ENCODE peak calls at places on chromosomes 1 and 21, in seven cellular contexts. S is transverse colon, Z is stomach, G is SK-N-MC, Q is prostate gland, J is HCT116, O is GM23338. W is an unnamed sample. For H3K36me3, the result is how much of the 10 kb centered on the place peaks cover.

GRCh38 chr21:31470896-31471694 is 127.0 kb upstream of the TIAM1 start:
- DNase-seq in S (no peak), Z (no peak), G (no peak), Q (no peak), J (no peak), O (peak), W (no peak)

GRCh38 chr1:22139066-22139594 is 3.8 kb downstream of the WNT4 start:
- DNase-seq in S (no peak), Z (no peak), G (no peak), Q (no peak), J (no peak), O (no peak), W (no peak)

GRCh38 chr1:156608036-156608674 is 6.9 kb upstream of the GPATCH4 start:
- DNase-seq in S (peak), Z (peak), G (no peak), Q (peak), J (peak), O (peak), W (peak)

GRCh38 chr1:93679546-93679945 is 2.1 kb downstream of the BCAR3 start:
- DNase-seq in S (no peak), Z (no peak), G (no peak), Q (no peak), J (no peak), O (no peak), W (no peak)

GRCh38 chr1:64474639-64475038 is 4.7 kb downstream of the CACHD1 start:
- DNase-seq in S (peak), Z (peak), G (no peak), Q (peak), J (no peak), O (no peak), W (peak)

GRCh38 chr1:115725600-115725999 is 42.9 kb downstream of the CASQ2 start:
- DNase-seq in S (no peak), Z (peak), G (no peak), Q (no peak), J (no peak), O (no peak), W (no peak)

GRCh38 chr1:204920967-204921366 is 50.3 kb downstream of the NFASC start:
- DNase-seq in S (peak), Z (no peak), G (no peak), Q (no peak), J (no peak), O (no peak), W (peak)

GRCh38 chr21:43913928-43914327 is 48.9 kb downstream of the AGPAT3 start:
- DNase-seq in S (no peak), Z (no peak), G (peak), Q (no peak), J (no peak), O (no peak), W (peak)

GRCh38 chr1:161379071-161379470 is 11.4 kb upstream of the CFAP126 start:
- DNase-seq in S (no peak), Z (no peak), G (no peak), Q (no peak), J (no peak), O (peak), W (no peak)

GRCh38 chr1:206672011-206672688 is 12.6 kb upstream of the MAPKAPK2 start:
- DNase-seq in S (peak), Z (no peak), G (no peak), Q (no peak), J (no peak), O (no peak), W (no peak)

GRCh38 chr1:69649383-69649782 is 81.7 kb downstream of the LRRC7 start:
- DNase-seq in S (no peak), Z (no peak), G (no peak), Q (no peak), J (no peak), O (no peak), W (no peak)

GRCh38 chr1:92486251-92487077 is at the start of gene GFI1:
- DNase-seq in S (peak), Z (peak), G (no peak), Q (no peak), J (no peak), O (peak), W (no peak)

GRCh38 chr1:38486115-38486514 is 373.5 kb downstream of the RRAGC start:
- DNase-seq in S (no peak), Z (no peak), G (no peak), Q (no peak), J (no peak), O (no peak), W (no peak)

GRCh38 chr1:21313146-21313885 is 23.1 kb upstream of the ECE1 start:
- DNase-seq in S (no peak), Z (no peak), G (no peak), Q (no peak), J (no peak), O (no peak), W (peak)

GRCh38 chr1:39926343-39926769 is 24.6 kb upstream of the MYCL start:
- DNase-seq in S (no peak), Z (no peak), G (no peak), Q (no peak), J (no peak), O (no peak), W (no peak)

GRCh38 chr1:26787381-26787705 is 407 bp upstream of the PIGV start:
- DNase-seq in S (peak), Z (peak), G (no peak), Q (no peak), J (no peak), O (no peak), W (no peak)

GRCh38 chr1:26788515-26788785 is 700 bp downstream of the PIGV start:
- DNase-seq in S (no peak), Z (no peak), G (no peak), Q (no peak), J (no peak), O (no peak), W (no peak)

GRCh38 chr1:26787706-26788514 is at the start of gene PIGV:
- DNase-seq in S (peak), Z (peak), G (no peak), Q (peak), J (peak), O (peak), W (peak)

GRCh38 chr1:26785611-26786436 is 1.9 kb upstream of the PIGV start:
- DNase-seq in S (peak), Z (no peak), G (no peak), Q (no peak), J (no peak), O (peak), W (no peak)

DNA sequence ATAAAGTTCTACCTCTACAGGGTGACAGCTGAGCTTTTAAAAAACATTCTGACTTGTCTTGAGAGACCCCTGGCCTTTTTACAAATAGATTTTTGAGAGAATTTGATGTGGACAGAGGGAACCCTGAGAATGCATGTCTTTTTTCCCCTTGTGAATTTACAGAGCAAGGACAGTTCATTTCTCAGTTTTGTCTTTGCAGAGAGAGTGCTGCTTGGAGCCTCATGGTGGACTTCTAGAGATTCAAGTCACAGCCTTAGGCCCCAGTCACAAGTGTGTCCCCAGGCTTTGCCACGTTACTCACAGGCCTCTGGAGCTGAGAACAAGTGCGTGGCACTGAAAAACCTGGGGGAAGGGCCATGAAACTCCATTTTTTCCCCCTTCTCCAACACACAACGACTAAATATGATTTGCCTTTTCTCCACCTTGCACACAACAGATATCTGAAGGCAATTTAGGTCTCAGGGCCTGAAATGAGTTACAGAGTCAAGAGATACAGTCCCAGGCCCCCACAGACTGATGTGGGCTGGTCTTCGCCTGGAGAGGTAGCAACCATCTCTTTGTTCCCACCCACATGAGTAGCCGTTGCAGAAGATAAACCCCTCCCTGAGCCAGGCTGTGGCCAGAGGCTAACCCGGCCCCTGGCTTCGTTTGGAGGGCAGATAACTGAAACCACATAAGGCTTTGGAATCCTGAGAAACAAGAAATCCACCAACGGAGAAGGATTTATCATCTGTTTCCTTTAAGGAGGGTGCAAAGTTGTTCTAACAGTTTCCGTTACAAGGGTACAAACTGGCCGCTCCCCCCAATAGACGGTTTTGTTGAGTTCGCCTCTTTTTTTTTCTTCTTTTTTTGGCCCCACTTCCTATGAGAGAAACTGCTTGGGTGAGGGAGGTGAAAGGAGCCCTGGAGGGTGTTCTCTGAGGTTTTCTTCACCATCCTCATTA is 1.0 kb upstream of the PIGV start:
- DNase-seq in S (peak), Z (peak), G (no peak), Q (peak), J (no peak), O (peak), W (peak)
- TF ChIP-seq POLR2AphosphoS5 in S (no peak), Z (peak), G (peak), Q (peak), J (peak), O (peak), W (peak)

GRCh38 chr1:36091698-36092097 is 3.0 kb downstream of the ADPRS start:
- DNase-seq in S (no peak), Z (no peak), G (no peak), Q (no peak), J (no peak), O (no peak), W (peak)
- H3K36me3 ChIP-seq in S (under half), Z (under half), G (under half), Q (under half), J (under half), O (under half), W (under half)

GRCh38 chr21:45996311-45997204 is 15.0 kb downstream of the COL6A1 start:
- DNase-seq in S (no peak), Z (peak), G (no peak), Q (no peak), J (no peak), O (no peak), W (peak)

GRCh38 chr21:45993210-45994085 is 11.9 kb downstream of the COL6A1 start:
- DNase-seq in S (peak), Z (no peak), G (no peak), Q (no peak), J (no peak), O (no peak), W (peak)

GRCh38 chr21:45994086-45994661 is 12.6 kb downstream of the COL6A1 start:
- DNase-seq in S (no peak), Z (peak), G (no peak), Q (no peak), J (no peak), O (no peak), W (peak)

GRCh38 chr21:45995686-45996179 is 14.2 kb downstream of the COL6A1 start:
- DNase-seq in S (peak), Z (peak), G (no peak), Q (no peak), J (peak), O (no peak), W (peak)

GRCh38 chr21:45994738-45995685 is 13.4 kb downstream of the COL6A1 start:
- DNase-seq in S (no peak), Z (no peak), G (no peak), Q (no peak), J (no peak), O (no peak), W (peak)
- H3K27ac ChIP-seq in S (peak), Z (peak), G (no peak), Q (no peak), J (peak), O (no peak), W (peak)

GRCh38 chr1:11518791-11519628 is 40.1 kb downstream of the DISP3 start:
- DNase-seq in S (no peak), Z (no peak), G (no peak), Q (no peak), J (no peak), O (no peak), W (peak)
- TF ChIP-seq POLR2AphosphoS5 in S (no peak), Z (no peak), G (no peak), Q (no peak), J (no peak), O (no peak), W (no peak)

GRCh38 chr1:111836111-111836510 is 80.4 kb downstream of the DDX20 start:
- DNase-seq in S (no peak), Z (no peak), G (no peak), Q (no peak), J (no peak), O (no peak), W (no peak)
- H3K36me3 ChIP-seq in S (under half), Z (under half), G (under half), Q (under half), J (under half), O (under half), W (under half)

GRCh38 chr1:99646885-99647284 is 972 bp downstream of the PALMD start:
- DNase-seq in S (no peak), Z (no peak), G (no peak), Q (no peak), J (no peak), O (no peak), W (no peak)

GRCh38 chr1:99645699-99646531 is at the start of gene PALMD:
- DNase-seq in S (peak), Z (peak), G (no peak), Q (peak), J (no peak), O (peak), W (no peak)

GRCh38 chr1:99644302-99645004 is 1.5 kb upstream of the PALMD start:
- DNase-seq in S (no peak), Z (no peak), G (no peak), Q (no peak), J (no peak), O (no peak), W (no peak)

GRCh38 chr1:99643021-99643779 is 2.7 kb upstream of the PALMD start:
- DNase-seq in S (no peak), Z (no peak), G (no peak), Q (no peak), J (no peak), O (no peak), W (no peak)

GRCh38 chr1:99645199-99645598 is 714 bp upstream of the PALMD start:
- DNase-seq in S (no peak), Z (no peak), G (no peak), Q (peak), J (no peak), O (no peak), W (no peak)
- H3K27ac ChIP-seq in S (no peak), Z (peak), G (no peak), Q (peak), J (no peak), O (no peak), W (no peak)